ENCODE peak calls at places on chromosome 2, in four cellular contexts. Z is spleen, X is GM12865, E is HL-60. J is an unnamed sample.

GRCh38 chr2:155021591-155021990 is 323.1 kb downstream of the KCNJ3 start:
- DNase-seq in X (no peak), E (no peak), Z (no peak), J (no peak)

GRCh38 chr2:12317286-12317685 is 399.4 kb upstream of the TRIB2 start:
- DNase-seq in Z (no peak), X (no peak), E (no peak), J (no peak)

GRCh38 chr2:122755281-122755780 is 999.9 kb downstream of the TSN start:
- DNase-seq in Z (no peak), E (peak; percentile 65), X (no peak), J (no peak)

GRCh38 chr2:234388591-234388990 is 108.3 kb downstream of the ARL4C start:
- DNase-seq in E (no peak), X (no peak), Z (no peak), J (no peak)

GRCh38 chr2:200221055-200221692 is 85.3 kb upstream of the SPATS2L start:
- DNase-seq in X (no peak), E (no peak), Z (no peak), J (no peak)

GRCh38 chr2:195898505-195898904 is 170.1 kb downstream of the DNAH7 start:
- DNase-seq in E (no peak), Z (no peak), X (no peak), J (peak; percentile 99)

GRCh38 chr2:101782427-101782792 is 84.9 kb downstream of the MAP4K4 start:
- DNase-seq in Z (no peak), X (no peak), E (peak; percentile 23), J (no peak)

GRCh38 chr2:31404827-31405226 is 9.7 kb downstream of the XDH start:
- DNase-seq in X (no peak), E (no peak), Z (no peak), J (no peak)

GRCh38 chr2:11698009-11698922 is 28.3 kb upstream of the NTSR2 start:
- DNase-seq in E (no peak), Z (peak; percentile 73), X (no peak), J (peak; percentile 66)

GRCh38 chr2:143525536-143525935 is 396.3 kb downstream of the ARHGAP15 start:
- DNase-seq in E (no peak), Z (no peak), X (no peak), J (no peak)

GRCh38 chr2:149155181-149155580 is 116.7 kb downstream of the LYPD6B start:
- DNase-seq in X (no peak), E (no peak), Z (no peak), J (no peak)

GRCh38 chr2:189982777-189983394 is 79.6 kb downstream of the MSTN start:
- DNase-seq in E (peak; percentile 10), X (peak; percentile 13), Z (no peak), J (no peak)

GRCh38 chr2:11583203-11583752 is 49.4 kb downstream of the GREB1 start:
- DNase-seq in E (no peak), Z (no peak), X (no peak), J (no peak)

GRCh38 chr2:71592181-71592711 is 138.9 kb downstream of the DYSF start:
- DNase-seq in Z (no peak), X (no peak), E (no peak), J (no peak)

GRCh38 chr2:191247381-191248057 is 2.3 kb downstream of the MYO1B start:
- DNase-seq in Z (no peak), E (no peak), X (no peak), J (peak; percentile 89)

GRCh38 chr2:128735296-128735960 is 416.8 kb upstream of the HS6ST1 start:
- DNase-seq in E (no peak), Z (no peak), X (no peak), J (no peak)

GRCh38 chr2:21111012-21111411 is 12.8 kb upstream of the TDRD15 start:
- DNase-seq in X (no peak), E (no peak), Z (no peak), J (no peak)

GRCh38 chr2:217989221-217989948 is 13.4 kb downstream of the TNS1 start:
- DNase-seq in Z (peak; percentile 58), X (no peak), E (no peak), J (no peak)

GRCh38 chr2:234705108-234705507 is 208.2 kb upstream of the ARL4C start:
- DNase-seq in X (no peak), Z (no peak), E (no peak), J (peak; percentile 83)

GRCh38 chr2:85601771-85602475 is 575 bp downstream of the TMEM150A start:
- DNase-seq in E (no peak), Z (peak; percentile 82), X (no peak), J (peak; percentile 37)

GRCh38 chr2:15311201-15311882 is 249.8 kb downstream of the NBAS start:
- DNase-seq in Z (no peak), E (no peak), X (peak; percentile 29), J (peak; percentile 29)

GRCh38 chr2:190340369-190340768 is 3.0 kb upstream of the INPP1 start:
- DNase-seq in Z (no peak), E (no peak), X (no peak), J (no peak)

GRCh38 chr2:170819941-170820646 is 3.4 kb downstream of the GAD1 start:
- DNase-seq in E (no peak), X (no peak), Z (peak; percentile 64), J (no peak)

GRCh38 chr2:157789933-157790511 is 86.1 kb downstream of the ACVR1 start:
- DNase-seq in E (no peak), Z (no peak), X (peak; percentile 25), J (no peak)

GRCh38 chr2:10410001-10410671 is 38.0 kb downstream of the ODC1 start:
- DNase-seq in X (peak; percentile 71), E (peak; percentile 75), Z (peak; percentile 82), J (peak; percentile 44)

GRCh38 chr2:32947484-32948143 is 861 bp downstream of the LTBP1 start:
- DNase-seq in E (peak; percentile 9), Z (peak; percentile 79), X (peak; percentile 41), J (peak; percentile 57)

GRCh38 chr2:158686166-158686792 is 108.8 kb upstream of the DAPL1 start:
- DNase-seq in X (no peak), E (no peak), Z (no peak), J (no peak)

GRCh38 chr2:85420743-85421705 is 2.5 kb downstream of the SH2D6 start:
- DNase-seq in Z (peak; percentile 97), X (peak; percentile 87), E (peak; percentile 91), J (peak; percentile 84)

GRCh38 chr2:112850588-112850987 is 14.0 kb upstream of the IL1B start:
- DNase-seq in X (no peak), Z (no peak), E (no peak), J (no peak)

GRCh38 chr2:201182650-201183372 is at the start of gene CASP10:
- DNase-seq in E (peak; percentile 77), X (peak; percentile 79), Z (no peak), J (peak; percentile 19)

GRCh38 chr2:96108578-96109561 is 7.5 kb downstream of the ADRA2B start:
- DNase-seq in E (no peak), X (no peak), Z (peak; percentile 72), J (no peak)

GRCh38 chr2:190646780-190647626 is 1.9 kb upstream of the NAB1 start:
- DNase-seq in Z (no peak), E (no peak), X (no peak), J (peak; percentile 19)

GRCh38 chr2:161625996-161626395 is 1.8 kb downstream of the SLC4A10 start:
- DNase-seq in X (no peak), Z (no peak), E (no peak), J (no peak)

GRCh38 chr2:56291711-56292110 is 107.9 kb downstream of the CCDC85A start:
- DNase-seq in Z (no peak), E (no peak), X (no peak), J (no peak)

GRCh38 chr2:56297671-56298070 is 113.9 kb downstream of the CCDC85A start:
- DNase-seq in X (no peak), E (no peak), Z (no peak), J (no peak)

GRCh38 chr2:56292966-56293365 is 109.2 kb downstream of the CCDC85A start:
- DNase-seq in Z (no peak), E (no peak), X (no peak), J (no peak)

GRCh38 chr2:56299166-56299806 is 115.5 kb downstream of the CCDC85A start:
- DNase-seq in E (no peak), X (no peak), Z (no peak), J (no peak)

DNA sequence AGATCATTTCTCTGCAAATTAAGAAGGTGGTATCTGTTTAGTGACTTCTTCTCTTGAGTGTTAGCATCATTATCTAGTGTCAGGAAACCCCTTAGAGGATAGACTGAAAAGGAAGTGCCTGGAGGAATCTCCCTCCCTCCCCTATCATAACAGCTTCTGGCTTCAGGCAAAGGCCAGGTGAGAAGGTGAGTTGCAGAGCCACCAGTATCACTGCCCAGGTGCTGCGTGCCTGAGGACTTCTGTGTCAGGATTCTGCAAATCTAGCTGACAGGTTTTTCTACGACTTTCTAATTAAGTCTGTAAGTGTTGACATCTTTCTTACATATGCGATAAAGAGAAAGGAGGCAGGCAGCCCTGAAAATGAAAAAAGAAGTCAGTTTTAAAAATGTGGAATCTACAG is 111.9 kb downstream of the CCDC85A start:
- DNase-seq in X (no peak), E (no peak), Z (no peak), J (no peak)
- TF ChIP-seq CTCF in X (no peak), E (no peak), Z (no peak), J (no peak)

GRCh38 chr2:229129738-229130371 is 141.2 kb downstream of the PID1 start:
- DNase-seq in X (no peak), E (no peak), Z (no peak), J (peak; percentile 38)
- H3K4me3 ChIP-seq in X (no peak overlapping the region), E (no peak overlapping the region), Z (no peak overlapping the region), J (no peak overlapping the region)

DNA sequence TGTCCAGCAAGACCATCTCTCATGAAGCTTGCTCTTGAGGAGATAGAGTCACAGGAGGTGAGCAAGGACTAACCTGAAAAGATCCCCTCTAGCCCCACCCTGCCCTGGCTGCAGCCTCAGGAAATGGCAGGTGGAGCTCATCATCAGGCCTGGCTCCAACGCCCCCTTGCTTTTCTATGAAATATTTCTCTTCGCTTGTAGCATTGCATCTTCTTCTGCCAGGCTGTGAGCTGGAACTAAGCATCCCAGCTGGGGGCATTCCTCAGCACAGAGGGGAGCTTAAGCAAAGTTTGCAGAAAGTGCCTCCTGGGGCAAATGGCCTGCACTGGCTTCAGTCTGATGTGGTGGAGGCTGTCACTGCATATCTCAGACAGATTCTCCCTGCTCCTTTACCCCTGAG is 90.1 kb upstream of the LGALSL start:
- DNase-seq in X (no peak), Z (no peak), E (no peak), J (no peak)
- TF ChIP-seq CTCF in X (peak; percentile 11), Z (no peak), E (no peak), J (no peak)

GRCh38 chr2:179561702-179562101 is 297.1 kb upstream of the SESTD1 start:
- DNase-seq in X (no peak), E (no peak), Z (no peak), J (no peak)
- H3K4me3 ChIP-seq in X (no peak overlapping the region), E (no peak overlapping the region), Z (no peak overlapping the region), J (no peak overlapping the region)

DNA sequence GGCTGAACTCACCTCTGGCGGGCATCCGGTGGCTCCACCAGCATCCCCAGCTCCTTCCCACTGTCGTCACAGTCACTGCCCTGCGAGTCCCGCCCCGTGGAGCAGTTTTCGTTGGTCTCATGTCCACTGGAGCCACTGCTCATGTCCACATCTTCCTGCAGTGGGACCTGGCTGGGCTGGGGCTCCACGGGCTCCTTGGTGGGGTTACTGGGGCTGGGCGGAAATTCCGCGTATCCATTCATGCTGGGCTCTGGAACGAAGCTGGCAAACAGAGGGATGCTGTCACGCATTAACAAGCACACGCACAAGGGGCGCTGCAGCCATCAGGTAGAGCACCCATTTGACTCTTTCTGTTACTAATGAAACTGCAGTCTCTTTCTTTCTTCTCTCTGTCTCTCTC is 10.7 kb downstream of the PER2 start:
- DNase-seq in Z (no peak), E (no peak), X (no peak), J (no peak)
- TF ChIP-seq CTCF in Z (no peak), E (no peak), X (no peak), J (peak; percentile 24)